ENCODE peak calls at places on chromosomes 13 and 19, in nine cellular contexts. T is hepatocyte, J is fibroblast of lung, N is IMR-90, V is MM.1S, E is neuronal stem cell, H is PC-9, W is neural progenitor cell, U is mesendoderm. B is an unnamed sample.

GRCh38 chr19:36837902-36838783 is at the start of gene ZNF790:
- DNase-seq in W (peak), E (peak), H (peak), N (peak), V (peak), T (peak), U (peak), J (peak), B (peak)

GRCh38 chr19:37988758-37989635 is 82.0 kb downstream of the SIPA1L3 start:
- DNase-seq in H (no peak), T (no peak), V (no peak), U (peak), W (peak), E (no peak), N (no peak), J (no peak), B (no peak)

GRCh38 chr19:2239771-2240770 is 3.4 kb downstream of the SF3A2 start:
- DNase-seq in N (peak), H (no peak), V (peak), U (peak), E (peak), T (no peak), W (peak), J (peak), B (no peak)

GRCh38 chr19:45526143-45526542 is 18.9 kb downstream of the VASP start:
- DNase-seq in H (peak), J (peak), T (peak), N (peak), U (peak), E (peak), V (no peak), W (peak), B (peak)

GRCh38 chr19:30073152-30074000 is 131.3 kb downstream of the URI1 start:
- DNase-seq in V (no peak), T (no peak), J (no peak), W (no peak), U (peak), H (no peak), E (no peak), N (no peak), B (peak)

GRCh38 chr19:43482193-43482592 is 16.8 kb upstream of the LYPD3 start:
- DNase-seq in T (no peak), J (no peak), E (no peak), U (no peak), H (no peak), N (no peak), V (no peak), W (no peak), B (peak)

GRCh38 chr13:97212540-97213146 is 9.5 kb upstream of the MBNL2 start:
- DNase-seq in E (no peak), H (peak), W (no peak), U (peak), N (peak), T (peak), J (peak), V (peak), B (no peak)

GRCh38 chr13:57629821-57630235 is 1.7 kb upstream of the PCDH17 start:
- DNase-seq in V (no peak), H (no peak), J (peak), E (peak), T (peak), N (peak), U (peak), W (peak), B (peak)

GRCh38 chr13:26213345-26213744 is 8.8 kb downstream of the RNF6 start:
- DNase-seq in H (no peak), W (no peak), U (no peak), N (no peak), E (no peak), T (no peak), V (no peak), J (no peak), B (no peak)

GRCh38 chr19:15316498-15316897 is 15.8 kb downstream of the BRD4 start:
- DNase-seq in V (peak), W (no peak), E (no peak), J (no peak), N (peak), U (no peak), T (no peak), H (no peak), B (no peak)

GRCh38 chr19:15318241-15318691 is 14.1 kb downstream of the BRD4 start:
- DNase-seq in J (peak), N (peak), T (no peak), E (no peak), V (no peak), W (no peak), U (no peak), H (no peak), B (no peak)

GRCh38 chr19:15320118-15320517 is 12.2 kb downstream of the BRD4 start:
- DNase-seq in W (no peak), J (peak), U (no peak), E (no peak), V (no peak), T (no peak), N (peak), H (no peak), B (peak)

GRCh38 chr19:15315101-15315500 is 17.2 kb downstream of the BRD4 start:
- DNase-seq in U (no peak), E (no peak), T (no peak), N (no peak), W (no peak), J (no peak), H (peak), V (no peak), B (no peak)

GRCh38 chr19:15317392-15318011 is 14.8 kb downstream of the BRD4 start:
- DNase-seq in N (peak), J (peak), V (no peak), H (no peak), U (no peak), E (no peak), T (no peak), W (no peak), B (no peak)
- H3K4me2 ChIP-seq in N (peak), J (peak), V (peak), H (no peak), U (no peak), E (no peak), T (peak), W (no peak), B (peak)

GRCh38 chr19:50818859-50819472 is 4.6 kb downstream of the KLK1 start:
- DNase-seq in U (no peak), W (no peak), H (no peak), T (no peak), V (no peak), N (no peak), E (no peak), J (no peak), B (peak)
- H3K4me2 ChIP-seq in U (no peak), W (no peak), H (no peak), T (no peak), V (no peak), N (no peak), E (no peak), J (no peak), B (no peak)

DNA sequence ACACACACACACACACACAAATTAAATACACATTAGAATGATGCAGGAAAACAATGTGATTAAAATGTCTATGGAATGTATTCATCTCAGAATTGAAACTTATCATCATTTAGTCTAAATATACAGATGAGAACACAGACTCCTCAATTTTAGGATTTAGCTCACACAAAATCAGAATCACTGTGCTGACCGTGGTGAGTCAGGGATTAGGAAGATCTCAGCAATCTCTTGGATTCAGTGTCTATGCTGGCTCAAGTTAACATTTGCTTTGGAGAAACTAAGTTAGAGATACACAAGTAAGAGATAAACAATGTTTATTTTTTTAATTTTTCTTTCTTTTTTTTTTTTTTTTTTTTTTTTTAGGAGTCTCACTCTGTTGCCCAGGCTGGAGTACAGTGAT is 323.6 kb downstream of the KLF12 start:
- DNase-seq in N (peak), W (no peak), U (no peak), H (no peak), E (no peak), J (no peak), V (no peak), T (no peak), B (no peak)
- H3K4me2 ChIP-seq in N (no peak), W (no peak), U (no peak), H (no peak), E (no peak), J (no peak), V (no peak), T (no peak), B (no peak)

GRCh38 chr13:110647365-110647737 is 32.0 kb downstream of the NAXD start:
- DNase-seq in T (no peak), U (no peak), J (no peak), W (no peak), E (no peak), N (no peak), V (no peak), H (no peak), B (no peak)

GRCh38 chr13:110645750-110646149 is 30.4 kb downstream of the NAXD start:
- DNase-seq in V (no peak), U (no peak), T (no peak), W (no peak), H (no peak), E (no peak), N (no peak), J (no peak), B (no peak)

GRCh38 chr13:110644892-110645521 is 29.7 kb downstream of the NAXD start:
- DNase-seq in E (peak), H (no peak), V (peak), N (peak), J (peak), U (peak), T (peak), W (peak), B (peak)

GRCh38 chr13:110648155-110648819 is 32.9 kb downstream of the NAXD start:
- DNase-seq in V (no peak), J (no peak), T (no peak), W (no peak), H (no peak), E (no peak), U (no peak), N (no peak), B (no peak)

DNA sequence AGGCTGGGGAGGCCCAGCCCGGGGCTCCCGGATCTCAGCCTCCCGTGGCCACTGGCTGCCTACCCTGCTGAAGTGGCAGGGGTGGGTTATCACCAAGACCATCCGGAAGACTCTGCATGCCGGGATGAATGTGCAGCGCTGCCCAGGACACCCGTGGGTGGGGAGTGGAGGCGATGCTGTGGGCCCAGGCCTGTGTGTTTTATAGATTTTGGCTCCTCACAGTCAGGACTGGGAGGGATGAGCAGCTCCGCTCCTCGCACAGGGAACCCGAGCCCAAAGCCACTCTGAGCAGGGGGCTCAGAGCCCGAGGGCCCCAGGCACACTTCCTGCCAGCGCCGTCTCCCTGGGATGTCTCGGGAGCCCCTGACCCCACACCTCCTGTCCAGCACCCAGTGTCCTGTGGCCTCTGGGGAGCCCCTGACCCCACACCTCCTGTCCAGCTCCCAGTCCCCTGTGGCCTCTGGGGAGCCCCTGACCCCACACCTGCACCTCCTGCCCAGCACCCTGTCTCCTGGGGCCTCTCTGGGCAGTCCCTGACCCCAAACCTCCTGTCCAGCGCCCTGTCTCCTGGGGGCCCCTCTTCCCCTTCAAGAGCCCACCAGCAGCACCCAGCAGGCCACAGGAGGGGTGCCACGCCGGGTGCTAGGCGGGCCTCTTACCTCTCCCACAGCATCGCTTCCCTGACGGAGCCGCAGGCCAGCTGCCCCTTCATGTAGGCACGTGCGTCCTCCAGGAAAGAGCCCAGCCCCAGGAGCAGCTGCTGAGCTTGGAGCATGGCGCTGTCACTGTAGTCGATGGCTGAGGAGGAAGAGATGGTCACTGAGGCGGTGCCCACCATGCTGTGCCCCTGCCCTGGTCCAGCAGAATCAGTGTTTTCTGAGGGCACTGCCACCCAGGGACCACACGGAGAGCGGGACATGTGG is 31.4 kb downstream of the NAXD start:
- DNase-seq in U (no peak), N (no peak), H (no peak), W (no peak), E (no peak), V (no peak), J (no peak), T (no peak), B (no peak)
- H3K4me2 ChIP-seq in U (no peak), N (no peak), H (no peak), W (no peak), E (no peak), V (no peak), J (no peak), T (no peak), B (no peak)

GRCh38 chr19:11881151-11881800 is 6.3 kb upstream of the ZNF69 start:
- DNase-seq in N (peak), J (peak), E (peak), W (peak), U (peak), H (no peak), V (peak), T (peak), B (peak)

GRCh38 chr19:11887618-11888531 is at the start of gene ZNF69:
- DNase-seq in E (peak), U (peak), H (peak), V (peak), T (peak), N (peak), W (peak), J (peak), B (peak)

GRCh38 chr19:11890634-11891033 is 3.1 kb downstream of the ZNF69 start:
- DNase-seq in H (no peak), J (no peak), V (no peak), W (no peak), T (no peak), E (no peak), N (no peak), U (no peak), B (no peak)

GRCh38 chr19:11887247-11887617 is 350 bp upstream of the ZNF69 start:
- DNase-seq in N (no peak), W (no peak), E (no peak), H (no peak), V (no peak), U (peak), J (no peak), T (no peak), B (no peak)
- H3K4me2 ChIP-seq in N (peak), W (peak), E (peak), H (peak), V (peak), U (peak), J (peak), T (peak), B (peak)

DNA sequence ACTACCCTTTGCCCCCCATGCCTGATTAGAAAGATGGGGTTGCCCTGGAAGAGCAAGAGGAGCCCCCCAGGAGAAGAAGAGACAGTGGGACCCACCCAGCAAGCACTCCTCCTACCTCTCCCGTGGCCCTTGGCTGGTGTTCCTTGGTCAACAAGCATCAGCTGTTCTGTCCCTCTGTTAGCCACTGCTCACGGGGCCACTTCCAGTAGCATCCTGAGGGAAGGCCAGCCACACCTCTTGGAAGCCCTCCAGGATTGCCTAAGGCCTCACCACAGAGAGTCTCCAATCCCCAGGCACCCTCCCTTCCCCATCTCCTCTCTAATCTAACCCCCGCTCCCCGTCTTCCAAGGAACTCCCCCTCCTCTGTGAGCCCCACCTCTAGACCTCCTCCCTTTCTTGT is 15.1 kb upstream of the DPP9 start:
- DNase-seq in T (no peak), V (no peak), J (no peak), E (no peak), W (no peak), H (no peak), N (no peak), U (no peak), B (no peak)
- H3K4me2 ChIP-seq in T (no peak), V (no peak), J (no peak), E (peak), W (peak), H (no peak), N (no peak), U (no peak), B (no peak)

GRCh38 chr19:54211214-54211613 is 10.6 kb downstream of the RPS9 start:
- DNase-seq in J (no peak), H (no peak), T (no peak), V (no peak), W (no peak), U (no peak), N (no peak), E (no peak), B (peak)
- H3K4me2 ChIP-seq in J (no peak), H (no peak), T (peak), V (no peak), W (no peak), U (no peak), N (no peak), E (no peak), B (no peak)

GRCh38 chr19:35086455-35086854 is 29.2 kb upstream of the FXYD3 start:
- DNase-seq in H (no peak), W (no peak), E (no peak), N (no peak), V (no peak), J (no peak), U (no peak), T (no peak), B (no peak)

GRCh38 chr19:35087393-35087792 is 28.2 kb upstream of the FXYD3 start:
- DNase-seq in T (no peak), N (no peak), J (no peak), W (no peak), V (no peak), H (no peak), U (no peak), E (no peak), B (peak)

GRCh38 chr19:35084078-35084762 is 31.4 kb upstream of the FXYD3 start:
- DNase-seq in J (no peak), N (no peak), U (peak), H (no peak), V (no peak), W (no peak), T (no peak), E (no peak), B (peak)

GRCh38 chr19:35083678-35084077 is 31.9 kb upstream of the FXYD3 start:
- DNase-seq in W (no peak), T (no peak), J (no peak), U (no peak), V (no peak), H (no peak), N (no peak), E (no peak), B (no peak)

DNA sequence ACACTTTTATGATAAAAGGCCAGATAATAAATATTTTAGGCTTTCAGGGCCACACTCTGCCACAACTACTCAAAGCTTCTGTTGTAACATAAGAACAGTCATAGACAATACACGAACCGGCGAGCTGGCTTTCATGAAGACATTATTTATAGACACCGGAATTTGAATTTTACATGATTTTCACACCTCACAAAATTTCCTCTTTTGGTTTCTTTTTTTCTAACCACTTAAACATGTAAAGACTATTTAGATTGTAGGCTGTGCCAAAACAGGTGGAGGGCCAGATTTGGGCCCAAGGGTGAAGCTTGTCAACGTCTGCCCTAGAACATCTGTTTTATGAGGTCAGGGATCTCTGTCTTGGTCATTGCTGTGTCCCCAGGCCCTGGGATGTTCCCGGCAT is 29.7 kb upstream of the FXYD3 start:
- DNase-seq in E (no peak), W (no peak), U (no peak), J (no peak), N (no peak), H (no peak), T (no peak), V (no peak), B (no peak)
- H3K4me2 ChIP-seq in E (no peak), W (no peak), U (no peak), J (no peak), N (no peak), H (no peak), T (no peak), V (no peak), B (no peak)

GRCh38 chr13:110700186-110700585 is 5.7 kb downstream of the CARS2 start:
- DNase-seq in U (no peak), J (no peak), E (no peak), V (no peak), W (no peak), H (no peak), N (no peak), T (no peak), B (no peak)

GRCh38 chr13:110702591-110703526 is 3.1 kb downstream of the CARS2 start:
- DNase-seq in W (no peak), E (no peak), H (no peak), J (peak), U (no peak), V (no peak), N (peak), T (no peak), B (peak)

GRCh38 chr13:110699148-110700145 is 6.5 kb downstream of the CARS2 start:
- DNase-seq in E (no peak), W (no peak), N (no peak), H (no peak), T (no peak), V (no peak), U (no peak), J (no peak), B (no peak)

GRCh38 chr13:110705356-110705825 is 525 bp downstream of the CARS2 start:
- DNase-seq in J (peak), V (no peak), H (no peak), E (no peak), U (no peak), W (no peak), T (no peak), N (no peak), B (no peak)

GRCh38 chr13:110702089-110702488 is 3.8 kb downstream of the CARS2 start:
- DNase-seq in N (no peak), J (no peak), U (no peak), E (no peak), H (no peak), W (no peak), T (no peak), V (no peak), B (no peak)
- H3K4me2 ChIP-seq in N (peak), J (peak), U (no peak), E (no peak), H (no peak), W (no peak), T (no peak), V (no peak), B (peak)